ENCODE peak calls at places on chromosomes 2 and 18, in eight cellular contexts. C is neural progenitor cell, P is endothelial cell of umbilical vein, I is heart right ventricle, Q is spleen, V is coronary artery, R is tibial nerve, X is Panc1. M is an unnamed sample.

GRCh38 chr2:174971868-174972781 is 33.1 kb downstream of the CHN1 start:
- DNase-seq in V (no peak), Q (no peak), R (no peak), C (no peak), X (peak; percentile 25), P (peak; percentile 96), I (no peak), M (no peak)

GRCh38 chr2:62287895-62288589 is 92.1 kb downstream of the B3GNT2 start:
- DNase-seq in P (no peak), Q (no peak), X (peak; percentile 25), V (no peak), R (no peak), I (peak; percentile 70), C (no peak), M (peak; percentile 57)

GRCh38 chr2:46866770-46867246 is 48.8 kb downstream of the MCFD2 start:
- DNase-seq in V (no peak), X (no peak), C (no peak), I (peak; percentile 42), R (no peak), P (peak; percentile 80), Q (no peak), M (no peak)

GRCh38 chr2:62760555-62760954 is 55.0 kb downstream of the EHBP1 start:
- DNase-seq in X (no peak), I (no peak), R (no peak), P (no peak), V (no peak), C (no peak), Q (no peak), M (no peak)

GRCh38 chr2:217445726-217446125 is 557.1 kb downstream of the TNS1 start:
- DNase-seq in V (no peak), P (no peak), Q (no peak), R (no peak), X (no peak), C (no peak), I (no peak), M (no peak)

GRCh38 chr2:237178396-237178795 is 92.7 kb downstream of the COPS8 start:
- DNase-seq in Q (no peak), R (no peak), C (no peak), P (no peak), X (no peak), V (no peak), I (no peak), M (no peak)

GRCh38 chr2:237227190-237227988 is 141.7 kb downstream of the COPS8 start:
- DNase-seq in R (no peak), Q (no peak), V (no peak), P (peak; percentile 79), X (no peak), I (no peak), C (no peak), M (no peak)

GRCh38 chr18:68504441-68505221 is 210.3 kb downstream of the TMX3 start:
- DNase-seq in V (no peak), P (no peak), R (no peak), C (no peak), I (no peak), Q (no peak), X (no peak), M (no peak)

GRCh38 chr18:74266161-74266560 is 25.6 kb downstream of the CYB5A start:
- DNase-seq in C (no peak), I (no peak), Q (no peak), V (no peak), X (no peak), P (no peak), R (no peak), M (no peak)

GRCh38 chr18:61770279-61770678 is 122.5 kb downstream of the RNF152 start:
- DNase-seq in C (no peak), I (no peak), P (no peak), X (no peak), Q (no peak), R (no peak), V (no peak), M (no peak)

GRCh38 chr2:41870948-41871522 is 176.8 kb upstream of the PKDCC start:
- DNase-seq in P (no peak), I (no peak), V (no peak), Q (no peak), X (no peak), R (no peak), C (peak; percentile 66), M (no peak)

GRCh38 chr2:176093145-176093888 is 796 bp downstream of the HOXD13 start:
- DNase-seq in I (no peak), P (no peak), C (peak; percentile 71), R (no peak), V (no peak), X (no peak), Q (no peak), M (no peak)

GRCh38 chr2:99821039-99821438 is 321.4 kb downstream of the AFF3 start:
- DNase-seq in I (no peak), Q (no peak), X (no peak), V (no peak), P (no peak), C (no peak), R (no peak), M (no peak)

GRCh38 chr2:953975-954686 is 3.5 kb downstream of the SNTG2 start:
- DNase-seq in Q (peak; percentile 66), R (no peak), X (peak; percentile 20), C (no peak), I (no peak), V (no peak), P (no peak), M (no peak)
- TF ChIP-seq CTCF in Q (no peak), R (no peak), X (peak; percentile 60), C (no peak), I (peak; percentile 64), V (no peak), P (no peak), M (no peak)

DNA sequence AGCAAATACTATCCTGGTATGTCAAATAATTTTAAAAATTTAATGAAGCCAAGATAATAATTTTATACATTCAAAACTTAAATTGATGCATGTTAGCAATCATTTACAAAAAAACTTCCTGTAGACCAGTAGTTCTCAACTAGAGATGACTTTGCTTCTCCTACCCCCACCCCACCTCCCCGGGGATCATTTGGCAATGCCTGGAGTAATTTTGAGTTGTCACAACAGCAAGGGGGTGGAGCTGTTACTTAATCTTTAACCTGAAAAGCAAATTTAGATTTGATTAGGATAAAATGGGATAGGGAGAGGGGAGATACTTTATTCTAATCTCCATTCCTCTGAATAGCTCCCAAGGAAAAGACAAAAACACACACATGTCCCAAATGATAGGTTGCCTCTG is 4.2 kb downstream of the SLC40A1 start:
- DNase-seq in P (no peak), I (peak; percentile 20), V (no peak), X (no peak), Q (no peak), C (no peak), R (peak; percentile 32), M (no peak)
- H3K4me3 ChIP-seq in P (no peak overlapping the region), I (no peak overlapping the region), V (peak overlapping the region; percentile 75), X (no peak overlapping the region), Q (peak overlapping the region; percentile 49), C (no peak overlapping the region), R (no peak overlapping the region), M (no peak overlapping the region)

GRCh38 chr2:169641464-169641863 is 52.7 kb downstream of the CFAP210 start:
- DNase-seq in I (no peak), Q (no peak), R (no peak), X (no peak), P (no peak), V (no peak), C (no peak), M (no peak)

GRCh38 chr2:169644173-169644572 is 50.0 kb downstream of the CFAP210 start:
- DNase-seq in C (no peak), P (no peak), X (no peak), I (no peak), R (no peak), V (no peak), Q (no peak), M (no peak)

GRCh38 chr2:169637620-169638019 is 53.5 kb downstream of the PPIG start:
- DNase-seq in Q (no peak), P (no peak), C (no peak), V (no peak), R (no peak), X (no peak), I (no peak), M (no peak)

GRCh38 chr2:169636440-169637097 is 52.4 kb downstream of the PPIG start:
- DNase-seq in Q (no peak), C (no peak), V (no peak), R (no peak), I (no peak), X (no peak), P (no peak), M (no peak)

DNA sequence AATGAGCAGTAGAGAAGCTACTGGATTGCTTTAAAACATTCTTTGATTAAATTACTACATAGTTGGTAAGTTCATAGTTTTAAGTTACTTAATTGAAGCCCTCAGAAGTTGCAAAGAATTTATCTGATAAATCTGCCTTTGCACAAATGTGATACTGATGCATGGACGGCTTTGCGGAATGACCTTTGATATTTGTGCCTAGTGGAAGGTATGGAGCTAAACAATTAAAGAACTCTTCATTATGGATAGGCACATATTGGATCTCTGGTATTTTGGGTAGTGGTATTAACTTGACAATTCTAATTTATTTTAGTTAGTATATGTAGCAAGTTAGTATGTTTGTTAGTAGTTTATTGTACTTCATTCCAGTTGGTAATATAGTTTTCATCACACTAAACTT is 54.1 kb downstream of the CFAP210 start:
- DNase-seq in V (no peak), C (no peak), P (no peak), I (no peak), Q (no peak), R (no peak), X (no peak), M (no peak)
- H3K27ac ChIP-seq in V (no peak overlapping the region), C (no peak overlapping the region), P (no peak overlapping the region), I (no peak overlapping the region), Q (no peak overlapping the region), R (no peak overlapping the region), X (no peak overlapping the region), M (no peak overlapping the region)

GRCh38 chr2:70496819-70497218 is 56.8 kb downstream of the TGFA start:
- DNase-seq in X (no peak), Q (no peak), P (no peak), V (no peak), I (no peak), R (no peak), C (no peak), M (no peak)

GRCh38 chr2:70501215-70501614 is 52.4 kb downstream of the TGFA start:
- DNase-seq in Q (no peak), P (no peak), I (no peak), C (no peak), V (no peak), X (no peak), R (no peak), M (no peak)

GRCh38 chr2:70498528-70498927 is 55.1 kb downstream of the TGFA start:
- DNase-seq in I (no peak), P (no peak), C (no peak), Q (no peak), V (no peak), R (no peak), X (no peak), M (no peak)

GRCh38 chr2:70499253-70499652 is 54.4 kb downstream of the TGFA start:
- DNase-seq in X (no peak), I (no peak), R (no peak), P (no peak), V (no peak), Q (no peak), C (no peak), M (no peak)

DNA sequence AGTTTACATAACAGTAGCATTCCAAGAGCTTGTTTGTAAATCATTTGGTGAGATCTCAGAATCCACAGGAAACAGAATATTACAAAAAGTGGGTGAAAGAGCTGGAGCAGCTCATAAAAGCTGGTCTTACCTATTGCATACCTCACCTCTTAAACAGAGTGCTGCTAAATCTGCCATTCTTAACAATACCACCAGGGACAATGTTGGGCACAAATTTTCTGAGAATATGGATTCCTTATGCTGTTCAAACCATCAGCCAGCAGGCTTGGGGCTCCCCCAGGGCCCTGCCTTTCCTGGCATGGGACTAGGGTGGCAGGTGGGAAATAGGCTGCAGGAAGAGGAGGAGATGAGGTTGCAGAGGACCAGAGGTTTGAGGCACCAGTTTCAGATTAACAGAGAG is 55.6 kb downstream of the TGFA start:
- DNase-seq in I (no peak), C (peak; percentile 14), R (no peak), V (no peak), P (no peak), X (no peak), Q (no peak), M (no peak)
- TF ChIP-seq CTCF in I (no peak), C (peak; percentile 36), R (no peak), V (no peak), P (peak; percentile 22), X (peak; percentile 35), Q (peak; percentile 17), M (peak; percentile 29)